ENCODE peak calls at places on chromosomes 4 and X, in nine cellular contexts. F is substantia nigra, C is brain microvascular endothelial cell, H is tibial nerve, Q is lower lobe of right lung, R is cardiac muscle cell, G is stomach, T is tibial artery, L is osteoblast. K is an unnamed sample.

GRCh38 chrX:2502668-2503519 is 2.1 kb upstream of the DHRSX start:
- DNase-seq in Q (no peak), G (peak; percentile 25), L (no peak), T (no peak), F (no peak), R (peak; percentile 44), C (peak; percentile 11), H (no peak), K (no peak)

GRCh38 chr4:79588679-79589078 is 180.7 kb upstream of the GK2 start:
- DNase-seq in R (no peak), F (no peak), C (peak; percentile 9), H (no peak), T (no peak), G (no peak), L (no peak), Q (no peak), K (no peak)

GRCh38 chrX:38561951-38562719 is 793 bp downstream of the TSPAN7 start:
- DNase-seq in C (no peak), Q (peak; percentile 44), L (peak; percentile 73), T (peak; percentile 19), H (no peak), G (no peak), R (no peak), F (peak; percentile 38), K (no peak)

GRCh38 chrX:3712080-3712869 is 1.2 kb downstream of the PRKX start:
- DNase-seq in L (peak; percentile 76), G (no peak), R (peak; percentile 53), T (peak; percentile 21), F (no peak), H (no peak), C (peak; percentile 5), Q (no peak), K (peak; percentile 19)

GRCh38 chrX:27964432-27964831 is 16.8 kb downstream of the DCAF8L1 start:
- DNase-seq in C (no peak), H (no peak), Q (no peak), L (no peak), R (no peak), T (no peak), G (no peak), F (no peak), K (no peak)

GRCh38 chr4:7828011-7828720 is 111.5 kb downstream of the AFAP1 start:
- DNase-seq in R (peak; percentile 100), G (peak; percentile 49), C (peak; percentile 99), T (peak; percentile 84), Q (peak; percentile 59), L (peak; percentile 89), H (peak; percentile 42), F (peak; percentile 45), K (peak; percentile 61)

GRCh38 chrX:27307546-27307945 is 155.6 kb downstream of the PPP4R3C start:
- DNase-seq in G (no peak), T (no peak), C (no peak), R (no peak), L (no peak), Q (no peak), F (no peak), H (no peak), K (no peak)

GRCh38 chr4:98937977-98938376 is 9.0 kb upstream of the EIF4E start:
- DNase-seq in F (no peak), L (no peak), R (no peak), C (no peak), Q (no peak), G (no peak), T (no peak), H (no peak), K (no peak)

GRCh38 chr4:145279122-145279960 is 99.0 kb upstream of the OTUD4 start:
- DNase-seq in R (peak; percentile 78), L (peak; percentile 74), Q (no peak), H (no peak), F (no peak), C (peak; percentile 42), T (no peak), G (no peak), K (no peak)

GRCh38 chr4:159366966-159367365 is 264.1 kb downstream of the RAPGEF2 start:
- DNase-seq in R (no peak), F (no peak), H (no peak), T (no peak), G (no peak), C (no peak), Q (no peak), L (no peak), K (no peak)

GRCh38 chr4:39631700-39632079 is 7.0 kb downstream of the SMIM14 start:
- DNase-seq in F (no peak), R (no peak), G (no peak), C (no peak), T (no peak), L (no peak), H (no peak), Q (no peak), K (no peak)

GRCh38 chrX:49042581-49043219 is 457 bp downstream of the TFE3 start:
- DNase-seq in C (no peak), Q (no peak), R (peak; percentile 13), L (peak; percentile 72), T (no peak), H (no peak), G (no peak), F (no peak), K (no peak)

GRCh38 chr4:139202984-139203383 is 26.0 kb upstream of the ELF2 start:
- DNase-seq in L (no peak), G (no peak), R (no peak), H (no peak), Q (no peak), T (no peak), C (no peak), F (no peak), K (no peak)

GRCh38 chrX:47807548-47807947 is 29.2 kb upstream of the ZNF81 start:
- DNase-seq in C (no peak), L (no peak), G (no peak), F (no peak), H (no peak), R (no peak), Q (no peak), T (no peak), K (no peak)

GRCh38 chr4:3636628-3637320 is 104.6 kb upstream of the LRPAP1 start:
- DNase-seq in C (no peak), F (no peak), Q (peak; percentile 24), G (no peak), T (no peak), H (no peak), R (no peak), L (peak; percentile 70), K (no peak)

GRCh38 chr4:159024266-159024665 is 78.6 kb upstream of the RAPGEF2 start:
- DNase-seq in G (no peak), F (no peak), L (no peak), Q (no peak), H (no peak), C (no peak), T (no peak), R (no peak), K (no peak)

GRCh38 chr4:99722662-99723061 is 65.0 kb upstream of the C4orf54 start:
- DNase-seq in G (no peak), Q (no peak), F (no peak), T (no peak), L (no peak), H (no peak), C (no peak), R (peak; percentile 5), K (no peak)

GRCh38 chrX:122389005-122389404 is 795.1 kb upstream of the GRIA3 start:
- DNase-seq in T (no peak), L (no peak), Q (no peak), G (no peak), C (no peak), F (no peak), R (no peak), H (no peak), K (no peak)

GRCh38 chr4:62344474-62344873 is 1144.3 kb downstream of the ADGRL3 start:
- DNase-seq in H (no peak), L (no peak), Q (no peak), T (no peak), F (no peak), G (no peak), C (no peak), R (no peak), K (peak; percentile 76)

GRCh38 chr4:62344915-62345314 is 1144.8 kb downstream of the ADGRL3 start:
- DNase-seq in Q (no peak), H (no peak), C (no peak), L (no peak), G (no peak), T (no peak), R (no peak), F (no peak), K (no peak)

DNA sequence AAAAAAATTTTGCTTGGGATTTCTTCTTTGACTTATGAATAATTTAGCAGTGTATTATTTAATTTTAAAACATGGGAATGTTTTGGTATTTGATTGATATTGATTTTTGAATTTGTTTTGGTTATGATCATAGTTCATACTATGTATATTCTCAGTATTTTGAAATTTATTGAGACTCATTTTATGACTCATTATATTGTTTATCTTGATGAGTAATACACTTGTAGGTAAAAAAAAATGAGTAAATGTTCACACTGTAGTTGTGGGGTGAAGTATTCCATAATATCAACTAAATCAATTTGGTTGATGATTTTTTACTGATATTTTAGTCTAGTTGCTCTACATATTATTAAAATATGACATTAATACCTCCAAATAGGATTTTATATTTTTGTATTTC is 1142.2 kb downstream of the ADGRL3 start:
- DNase-seq in C (no peak), R (no peak), Q (no peak), L (no peak), T (no peak), F (no peak), G (no peak), H (no peak), K (no peak)
- H3K27ac ChIP-seq in C (no peak overlapping the region), R (no peak overlapping the region), Q (no peak overlapping the region), L (no peak overlapping the region), T (no peak overlapping the region), F (no peak overlapping the region), G (no peak overlapping the region), H (no peak overlapping the region), K (no peak overlapping the region)

GRCh38 chr4:130110760-130111159 is 1014.8 kb downstream of the C4orf33 start:
- DNase-seq in C (no peak), H (no peak), G (no peak), L (no peak), T (no peak), Q (no peak), F (no peak), R (no peak), K (no peak)
- H3K27ac ChIP-seq in C (no peak overlapping the region), H (no peak overlapping the region), G (no peak overlapping the region), L (no peak overlapping the region), T (no peak overlapping the region), Q (no peak overlapping the region), F (no peak overlapping the region), R (no peak overlapping the region), K (no peak overlapping the region)

DNA sequence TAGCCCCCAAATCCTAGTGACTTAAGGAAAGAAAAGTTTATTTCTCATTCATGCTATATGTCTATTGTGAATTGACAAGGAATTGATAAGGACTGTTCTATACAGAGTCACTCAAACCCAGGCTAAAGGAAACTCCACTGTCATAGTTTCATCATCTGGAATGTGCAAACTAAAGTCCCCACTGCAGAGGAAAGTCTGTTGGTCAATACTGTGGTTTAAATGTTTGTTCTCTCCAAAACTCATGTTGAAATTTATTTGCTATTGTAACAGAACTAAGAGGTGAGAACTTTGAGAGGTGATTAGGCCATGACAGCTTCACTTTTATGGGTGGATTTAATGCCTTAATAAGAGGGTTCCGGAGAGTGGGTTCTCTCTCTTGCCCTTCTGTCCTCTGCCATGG is 149.6 kb downstream of the COX18 start:
- DNase-seq in F (no peak), T (no peak), C (no peak), L (no peak), H (no peak), R (peak; percentile 15), G (no peak), Q (no peak), K (no peak)
- H3K27ac ChIP-seq in F (no peak overlapping the region), T (no peak overlapping the region), C (no peak overlapping the region), L (no peak overlapping the region), H (no peak overlapping the region), R (no peak overlapping the region), G (no peak overlapping the region), Q (no peak overlapping the region), K (no peak overlapping the region)

GRCh38 chr4:128468485-128468989 is 180.9 kb upstream of the PGRMC2 start:
- DNase-seq in G (peak; percentile 45), C (peak; percentile 94), F (peak; percentile 4), Q (no peak), H (peak; percentile 28), L (peak; percentile 80), T (peak; percentile 86), R (peak; percentile 98), K (no peak)
- H3K27ac ChIP-seq in G (no peak overlapping the region), C (no peak overlapping the region), F (no peak overlapping the region), Q (peak overlapping the region; percentile 47), H (no peak overlapping the region), L (peak overlapping the region; percentile 68), T (peak overlapping the region; percentile 65), R (no peak overlapping the region), K (no peak overlapping the region)